ENCODE peak calls at places on chromosome 9, in ten cellular contexts. H is activated CD8-positive, alpha-beta T cell treated with anti-CD3 and anti-CD28 coated beads, Interleukin-2, amount 10 ng/mL, durations not matched to agents 7 days and 5 days; V is erythroblast; T is stimulated activated naive CD4-positive, alpha-beta T cell; Z is neural crest cell; Q is T-helper 17 cell; D is testis; R is NCI-H1092; W is GM13976; L is midbrain. P is an unnamed sample.

GRCh38 chr9:112819635-112820496 is 69.3 kb downstream of the SNX30 start:
- DNase-seq in H (peak), V (peak), T (no peak), Z (peak), Q (no peak), D (peak), R (peak), W (peak), L (peak), P (no peak)

GRCh38 chr9:9004844-9005243 is 1205.3 kb upstream of the DMAC1 start:
- DNase-seq in H (no peak), V (no peak), T (no peak), Z (no peak), Q (no peak), D (no peak), R (no peak), W (no peak), L (peak), P (no peak)

GRCh38 chr9:113568481-113569321 is 105.2 kb downstream of the RGS3 start:
- DNase-seq in H (no peak), V (no peak), T (no peak), Z (no peak), Q (no peak), D (no peak), R (peak), W (no peak), L (no peak), P (peak)

GRCh38 chr9:38030658-38031057 is 38.4 kb downstream of the SHB start:
- DNase-seq in H (no peak), V (no peak), T (no peak), Z (no peak), Q (no peak), D (no peak), R (no peak), W (no peak), L (no peak), P (no peak)

GRCh38 chr9:33024126-33024965 is 727 bp upstream of the DNAJA1 start:
- DNase-seq in H (peak), V (peak), T (no peak), Z (no peak), Q (no peak), D (peak), R (peak), W (peak), L (no peak), P (no peak)

GRCh38 chr9:6644346-6645152 is 980 bp downstream of the GLDC start:
- DNase-seq in H (no peak), V (no peak), T (no peak), Z (no peak), Q (no peak), D (no peak), R (no peak), W (no peak), L (no peak), P (no peak)

GRCh38 chr9:137913771-137914767 is 36.5 kb downstream of the CACNA1B start:
- DNase-seq in H (no peak), V (no peak), T (no peak), Z (no peak), Q (no peak), D (no peak), R (no peak), W (no peak), L (no peak), P (no peak)

GRCh38 chr9:106921341-106921899 is 58.5 kb downstream of the ZNF462 start:
- DNase-seq in H (no peak), V (peak), T (peak), Z (peak), Q (no peak), D (peak), R (no peak), W (no peak), L (peak), P (no peak)

GRCh38 chr9:99239341-99240055 is 17.4 kb downstream of the SEC61B start:
- DNase-seq in H (no peak), V (no peak), T (no peak), Z (no peak), Q (no peak), D (no peak), R (no peak), W (no peak), L (no peak), P (no peak)

GRCh38 chr9:137589441-137590122 is 730 bp downstream of the ZMYND19 start:
- DNase-seq in H (peak), V (peak), T (peak), Z (no peak), Q (no peak), D (no peak), R (no peak), W (peak), L (no peak), P (no peak)

GRCh38 chr9:133522073-133522910 is 2.5 kb downstream of the MYMK start:
- DNase-seq in H (no peak), V (peak), T (no peak), Z (no peak), Q (no peak), D (no peak), R (no peak), W (no peak), L (no peak), P (no peak)

GRCh38 chr9:97502222-97502983 is 937 bp downstream of the TMOD1 start:
- DNase-seq in H (peak), V (peak), T (no peak), Z (no peak), Q (no peak), D (no peak), R (no peak), W (peak), L (no peak), P (no peak)

GRCh38 chr9:124854161-124854560 is 901 bp downstream of the WDR38 start:
- DNase-seq in H (no peak), V (no peak), T (no peak), Z (no peak), Q (no peak), D (no peak), R (no peak), W (no peak), L (no peak), P (no peak)

GRCh38 chr9:13083973-13084528 is 195.4 kb downstream of the MPDZ start:
- DNase-seq in H (no peak), V (no peak), T (no peak), Z (no peak), Q (no peak), D (no peak), R (no peak), W (no peak), L (no peak), P (no peak)

GRCh38 chr9:110742741-110743371 is 74.3 kb downstream of the MUSK start:
- DNase-seq in H (no peak), V (no peak), T (no peak), Z (no peak), Q (no peak), D (no peak), R (no peak), W (no peak), L (peak), P (no peak)

GRCh38 chr9:18542837-18543405 is 69.0 kb downstream of the ADAMTSL1 start:
- DNase-seq in H (no peak), V (no peak), T (no peak), Z (no peak), Q (no peak), D (no peak), R (no peak), W (no peak), L (no peak), P (no peak)

GRCh38 chr9:116360974-116361373 is 207.4 kb downstream of the PAPPA start:
- DNase-seq in H (no peak), V (no peak), T (no peak), Z (no peak), Q (no peak), D (no peak), R (no peak), W (no peak), L (no peak), P (no peak)

GRCh38 chr9:126056312-126057021 is 270.2 kb upstream of the MVB12B start:
- DNase-seq in H (no peak), V (no peak), T (no peak), Z (no peak), Q (no peak), D (no peak), R (peak), W (no peak), L (no peak), P (no peak)

GRCh38 chr9:127126981-127127380 is 4.5 kb upstream of the ANGPTL2 start:
- DNase-seq in H (no peak), V (no peak), T (no peak), Z (no peak), Q (no peak), D (no peak), R (no peak), W (no peak), L (no peak), P (no peak)

GRCh38 chr9:114359801-114360200 is 28.0 kb downstream of the AKNA start:
- DNase-seq in H (no peak), V (no peak), T (no peak), Z (no peak), Q (no peak), D (no peak), R (no peak), W (no peak), L (no peak), P (no peak)

GRCh38 chr9:129278391-129279237 is 100.6 kb upstream of the IER5L start:
- DNase-seq in H (no peak), V (no peak), T (no peak), Z (no peak), Q (no peak), D (peak), R (no peak), W (peak), L (no peak), P (peak)

GRCh38 chr9:124145903-124146575 is 111.7 kb upstream of the NEK6 start:
- DNase-seq in H (peak), V (no peak), T (no peak), Z (no peak), Q (no peak), D (no peak), R (no peak), W (no peak), L (no peak), P (no peak)

GRCh38 chr9:17627641-17628040 is 48.8 kb downstream of the SH3GL2 start:
- DNase-seq in H (no peak), V (no peak), T (no peak), Z (no peak), Q (no peak), D (no peak), R (peak), W (no peak), L (no peak), P (no peak)

GRCh38 chr9:129464972-129465833 is 155.7 kb downstream of the C9orf50 start:
- DNase-seq in H (no peak), V (no peak), T (no peak), Z (no peak), Q (no peak), D (peak), R (peak), W (no peak), L (no peak), P (no peak)

GRCh38 chr9:127979333-127980055 is 1.3 kb downstream of the EEIG1 start:
- DNase-seq in H (no peak), V (peak), T (no peak), Z (peak), Q (no peak), D (peak), R (no peak), W (peak), L (peak), P (no peak)

GRCh38 chr9:78713746-78714405 is 417.0 kb downstream of the PSAT1 start:
- DNase-seq in H (no peak), V (no peak), T (no peak), Z (no peak), Q (no peak), D (no peak), R (no peak), W (no peak), L (no peak), P (no peak)

GRCh38 chr9:130078547-130078946 is 24.8 kb downstream of the GPR107 start:
- DNase-seq in H (no peak), V (no peak), T (no peak), Z (no peak), Q (no peak), D (no peak), R (no peak), W (no peak), L (peak), P (no peak)

GRCh38 chr9:1267141-1267570 is 217.0 kb downstream of the DMRT2 start:
- DNase-seq in H (no peak), V (no peak), T (no peak), Z (no peak), Q (no peak), D (no peak), R (no peak), W (no peak), L (no peak), P (no peak)

GRCh38 chr9:25472681-25473080 is 205.6 kb downstream of the TUSC1 start:
- DNase-seq in H (no peak), V (no peak), T (no peak), Z (no peak), Q (no peak), D (no peak), R (no peak), W (no peak), L (no peak), P (no peak)

GRCh38 chr9:74282526-74283253 is 214.4 kb upstream of the RORB start:
- DNase-seq in H (no peak), V (no peak), T (no peak), Z (no peak), Q (no peak), D (no peak), R (no peak), W (no peak), L (no peak), P (no peak)

GRCh38 chr9:103407260-103407659 is 412.1 kb downstream of the CYLC2 start:
- DNase-seq in H (no peak), V (no peak), T (no peak), Z (no peak), Q (no peak), D (no peak), R (no peak), W (no peak), L (no peak), P (no peak)

GRCh38 chr9:93884808-93885207 is 70.3 kb downstream of the BARX1 start:
- DNase-seq in H (no peak), V (no peak), T (no peak), Z (no peak), Q (no peak), D (no peak), R (no peak), W (no peak), L (no peak), P (no peak)

GRCh38 chr9:127333326-127334064 is 63.5 kb upstream of the SLC2A8 start:
- DNase-seq in H (no peak), V (no peak), T (no peak), Z (no peak), Q (no peak), D (peak), R (no peak), W (no peak), L (no peak), P (no peak)

GRCh38 chr9:84271004-84271886 is 69.3 kb downstream of the SLC28A3 start:
- DNase-seq in H (peak), V (no peak), T (no peak), Z (peak), Q (no peak), D (peak), R (no peak), W (peak), L (peak), P (no peak)